ENCODE peak calls at places on chromosomes 4 and X, in five cellular contexts. J is CD8-positive, alpha-beta T cell; N is CD4-positive, alpha-beta memory T cell; H is GM12878; O is pancreas. B is an unnamed sample. For H3K4me1, the result is how much of the 10 kb centered on the place peaks cover.

GRCh38 chr4:89204624-89205023 is 93.3 kb downstream of the TIGD2 start:
- DNase-seq in J (no peak), N (no peak), H (no peak), O (no peak), B (no peak)

GRCh38 chrX:26918633-26919032 is 544.5 kb downstream of the PPP4R3C start:
- DNase-seq in J (no peak), N (no peak), H (no peak), O (no peak), B (no peak)

GRCh38 chrX:35339796-35340195 is 397.2 kb downstream of the FAM47B start:
- DNase-seq in J (no peak), N (no peak), H (no peak), O (no peak), B (no peak)

GRCh38 chr4:38241541-38241940 is 281.3 kb downstream of the PTTG2 start:
- DNase-seq in J (no peak), N (no peak), H (no peak), O (no peak), B (no peak)

GRCh38 chr4:174631901-174632758 is 109.8 kb upstream of the HPGD start:
- DNase-seq in J (no peak), N (peak), H (no peak), O (no peak), B (no peak)

GRCh38 chr4:150385606-150386005 is 196.3 kb upstream of the MAB21L2 start:
- DNase-seq in J (no peak), N (no peak), H (no peak), O (no peak), B (no peak)

GRCh38 chr4:80239480-80239879 is 27.0 kb upstream of the FGF5 start:
- DNase-seq in J (no peak), N (no peak), H (no peak), O (no peak), B (no peak)

GRCh38 chrX:72276478-72276953 is 532 bp downstream of the RPS4X start:
- DNase-seq in J (no peak), N (no peak), H (no peak), O (no peak), B (no peak)

GRCh38 chr4:153570228-153570973 is 104.2 kb downstream of the TMEM131L start:
- DNase-seq in J (no peak), N (no peak), H (no peak), O (no peak), B (no peak)

GRCh38 chr4:79576480-79576803 is 168.4 kb upstream of the GK2 start:
- DNase-seq in J (no peak), N (peak), H (no peak), O (no peak), B (no peak)

GRCh38 chr4:134388351-134388750 is 186.8 kb upstream of the PABPC4L start:
- DNase-seq in J (no peak), N (no peak), H (no peak), O (no peak), B (no peak)

GRCh38 chr4:155930330-155930729 is 23.3 kb downstream of the CTSO start:
- DNase-seq in J (no peak), N (no peak), H (no peak), O (no peak), B (no peak)

GRCh38 chrX:40165861-40166260 is 68.1 kb upstream of the BCOR start:
- DNase-seq in J (no peak), N (no peak), H (no peak), O (no peak), B (no peak)

GRCh38 chrX:40168183-40169015 is 70.6 kb upstream of the BCOR start:
- DNase-seq in J (no peak), N (no peak), H (no peak), O (peak), B (no peak)

GRCh38 chrX:40169193-40170086 is 71.7 kb upstream of the BCOR start:
- DNase-seq in J (peak), N (peak), H (no peak), O (peak), B (peak)

GRCh38 chrX:40166582-40166981 is 68.8 kb upstream of the BCOR start:
- DNase-seq in J (no peak), N (no peak), H (no peak), O (no peak), B (no peak)

GRCh38 chrX:40167240-40168182 is 69.8 kb upstream of the BCOR start:
- DNase-seq in J (no peak), N (no peak), H (no peak), O (peak), B (peak)
- H3K4me1 ChIP-seq in J (under half), N (under half), H (under half), O (under half), B (under half)

DNA sequence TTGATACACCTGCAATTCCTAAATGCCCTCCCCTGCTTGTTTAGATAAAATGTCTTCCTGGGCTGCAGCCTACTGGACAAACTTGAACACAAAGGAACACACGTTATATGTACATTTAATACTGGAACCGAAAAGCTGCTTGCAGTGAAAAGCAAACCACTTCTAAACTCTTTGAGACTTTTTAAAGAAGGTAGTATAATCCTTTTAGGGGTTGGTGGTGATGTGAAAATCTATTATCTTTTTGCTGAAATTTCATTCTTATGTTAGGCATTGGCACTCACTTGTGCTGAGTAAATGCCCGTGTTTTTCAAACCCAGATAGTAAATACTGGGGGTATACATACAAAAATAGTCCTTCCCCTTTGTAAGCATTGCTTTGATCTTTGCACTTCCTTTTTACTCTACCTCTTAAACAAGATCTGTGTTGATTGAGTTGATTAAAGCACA is 2.2 kb downstream of the NFKB1 start:
- DNase-seq in J (no peak), N (peak), H (no peak), O (no peak), B (no peak)
- H3K4me3 ChIP-seq in J (peak), N (peak), H (peak), O (peak), B (peak)

DNA sequence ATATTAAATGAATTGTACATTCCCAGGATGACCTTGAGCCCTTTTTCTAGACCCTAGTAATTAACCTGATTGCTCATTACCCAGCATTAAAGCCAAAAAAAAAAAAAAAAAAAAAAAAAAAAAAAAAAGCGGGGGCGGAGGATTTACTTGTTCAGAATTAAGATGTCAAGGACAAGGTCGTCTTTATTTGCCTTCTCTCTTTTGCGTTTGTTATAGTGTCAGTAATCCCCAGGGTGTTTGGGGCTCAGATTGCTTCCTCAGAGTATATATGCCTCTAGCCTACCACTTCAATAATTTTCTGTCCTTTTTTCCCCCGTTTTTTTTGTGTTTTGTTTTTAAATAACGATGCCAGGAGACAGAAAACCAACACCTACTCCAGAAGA is 138.4 kb downstream of the AFF1 start:
- DNase-seq in J (no peak), N (no peak), H (peak), O (no peak), B (no peak)
- H3K4me1 ChIP-seq in J (under half), N (under half), H (under half), O (half or more), B (under half)

GRCh38 chrX:106177982-106178321 is 9.8 kb downstream of the PWWP3B start:
- DNase-seq in J (no peak), N (no peak), H (no peak), O (no peak), B (no peak)

GRCh38 chrX:106178826-106179225 is 10.7 kb downstream of the PWWP3B start:
- DNase-seq in J (no peak), N (no peak), H (no peak), O (no peak), B (no peak)

GRCh38 chrX:106177106-106177981 is 9.2 kb downstream of the PWWP3B start:
- DNase-seq in J (no peak), N (no peak), H (no peak), O (peak), B (peak)
- H3K4me3 ChIP-seq in J (no peak), N (no peak), H (no peak), O (no peak), B (no peak)

GRCh38 chr4:76200771-76201224 is 12.8 kb downstream of the SCARB2 start:
- DNase-seq in J (no peak), N (no peak), H (no peak), O (no peak), B (peak)

GRCh38 chr4:76203541-76203940 is 10.1 kb downstream of the SCARB2 start:
- DNase-seq in J (no peak), N (no peak), H (no peak), O (no peak), B (no peak)

GRCh38 chr4:76206222-76206942 is 7.2 kb downstream of the SCARB2 start:
- DNase-seq in J (no peak), N (no peak), H (no peak), O (no peak), B (no peak)

GRCh38 chr4:76208005-76208765 is 5.4 kb downstream of the SCARB2 start:
- DNase-seq in J (no peak), N (no peak), H (no peak), O (peak), B (peak)

DNA sequence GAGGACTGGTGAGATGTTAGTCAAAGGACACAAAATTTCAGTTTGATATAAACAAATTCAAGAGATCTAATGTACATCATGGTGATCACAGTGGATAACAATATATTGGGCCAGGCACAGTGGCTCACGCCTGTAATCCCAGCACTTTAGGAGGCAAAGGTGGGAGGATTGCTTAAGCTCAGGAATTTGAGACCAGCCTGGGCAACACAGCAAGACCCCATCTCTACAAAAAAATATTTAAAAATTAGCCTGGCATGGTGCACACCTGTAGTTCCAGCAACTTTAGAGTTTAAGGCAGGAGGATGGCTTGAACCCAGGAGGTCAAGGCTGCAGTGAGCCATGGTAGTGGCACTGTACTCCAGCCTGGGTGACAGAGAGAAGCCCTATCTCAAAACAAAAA is 8.7 kb downstream of the SCARB2 start:
- DNase-seq in J (no peak), N (no peak), H (no peak), O (no peak), B (no peak)
- H3K4me1 ChIP-seq in J (under half), N (under half), H (under half), O (half or more), B (half or more)

DNA sequence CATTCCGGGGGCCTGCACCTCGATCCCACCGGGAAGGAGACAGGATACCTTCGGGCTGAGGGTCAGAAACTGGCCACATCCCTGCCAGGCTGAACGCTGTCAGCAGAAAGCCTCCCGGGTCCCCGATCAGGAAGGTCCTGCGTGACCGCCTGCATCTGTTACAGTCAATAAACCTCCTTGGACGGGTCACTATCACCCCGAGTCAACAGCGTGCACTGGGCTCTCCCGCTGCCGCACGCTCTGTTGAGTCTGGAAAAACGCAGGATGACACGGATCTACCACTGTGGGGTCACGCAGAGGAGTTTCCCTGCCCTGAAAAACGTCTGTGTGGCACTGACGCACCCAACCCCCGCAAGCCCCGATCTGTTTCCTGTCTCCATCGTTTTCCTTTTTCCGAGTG is 12.1 kb downstream of the PPP2R3B start:
- DNase-seq in J (no peak), N (no peak), H (no peak), O (no peak), B (no peak)
- H3K4me3 ChIP-seq in J (peak), N (no peak), H (no peak), O (no peak), B (no peak)

DNA sequence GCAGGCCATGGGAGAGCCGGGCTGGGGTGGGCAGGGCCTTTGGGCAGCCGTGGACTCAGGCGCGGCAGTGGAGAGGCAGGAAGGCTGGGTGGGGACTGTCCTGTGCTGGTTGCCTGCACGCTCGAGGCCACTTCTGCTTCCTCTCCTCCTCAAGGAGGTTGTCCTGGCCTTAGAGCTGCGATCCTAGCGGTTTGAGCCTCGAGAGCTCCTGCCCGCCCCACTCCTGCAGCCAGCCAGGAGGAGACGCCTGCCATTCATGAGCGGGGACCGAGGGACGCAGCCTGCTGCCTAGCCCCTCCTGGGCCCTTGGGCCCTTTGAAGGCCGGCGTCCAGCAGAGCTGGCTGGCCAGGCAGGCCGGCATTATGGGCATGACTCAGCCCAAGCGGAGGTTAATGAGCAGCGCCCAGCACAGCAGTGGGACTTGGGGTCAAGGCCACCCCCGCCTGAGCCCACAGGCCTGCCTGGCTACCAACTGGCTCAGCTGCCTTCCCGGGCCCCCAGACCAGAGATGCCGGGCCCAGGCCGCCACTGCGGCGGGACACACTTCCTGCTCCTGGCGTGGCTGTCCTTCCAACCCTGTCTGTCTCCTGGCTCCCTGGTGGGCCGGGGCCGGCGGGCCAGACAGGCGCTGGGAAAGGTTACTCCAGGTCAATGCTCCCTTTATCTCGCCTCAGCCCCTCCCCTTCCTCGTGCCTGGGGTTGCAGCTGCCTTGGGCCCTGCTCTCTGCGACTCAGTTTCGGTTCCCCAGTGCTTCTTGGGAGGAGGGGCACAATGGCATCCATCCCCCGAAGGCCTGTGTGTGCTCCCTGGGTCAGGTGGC is 1.8 kb downstream of the ABCD1 start:
- DNase-seq in J (no peak), N (peak), H (peak), O (peak), B (peak)
- H3K4me1 ChIP-seq in J (under half), N (under half), H (under half), O (under half), B (under half)

DNA sequence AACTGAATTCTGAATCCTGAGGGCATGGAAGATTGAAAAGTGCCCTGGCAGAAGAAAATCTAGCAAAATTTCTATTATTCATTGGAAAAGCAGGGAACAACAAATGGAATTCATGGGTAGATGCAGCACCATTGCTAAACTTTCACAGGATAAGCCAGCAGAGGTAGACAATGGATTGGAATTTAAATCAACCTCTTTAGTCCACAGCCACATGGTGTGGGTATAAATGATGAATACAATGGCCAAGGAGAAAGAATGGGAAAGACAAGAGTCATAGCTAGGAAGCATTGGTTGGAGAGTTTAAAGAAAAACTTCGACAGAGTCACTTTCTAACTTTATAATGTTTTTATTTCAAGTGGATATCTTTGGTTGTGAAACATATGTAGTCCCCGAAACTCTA is 332.8 kb upstream of the PUDP start:
- DNase-seq in J (no peak), N (no peak), H (no peak), O (no peak), B (no peak)
- H3K4me3 ChIP-seq in J (no peak), N (no peak), H (no peak), O (no peak), B (no peak)

GRCh38 chr4:87037921-87038320 is 103.1 kb downstream of the AFF1 start:
- DNase-seq in J (no peak), N (no peak), H (no peak), O (no peak), B (no peak)
- H3K4me1 ChIP-seq in J (under half), N (half or more), H (half or more), O (half or more), B (under half)

B was measured in right lobe of liver.